ENCODE peak calls at places on chromosomes 12 and 14, in five cellular contexts. M is neural crest cell, O is A549, Q is Calu3, I is H9. C is an unnamed sample.

GRCh38 chr14:61145258-61145902 is 135.8 kb downstream of the TMEM30B start:
- DNase-seq in M (no peak), O (no peak), I (no peak), Q (no peak), C (no peak)

GRCh38 chr12:68530965-68531364 is 79.7 kb upstream of the RAP1B start:
- DNase-seq in I (no peak), M (no peak), O (peak), Q (no peak), C (no peak)

GRCh38 chr12:2347844-2348476 is 295.2 kb downstream of the CACNA1C start:
- DNase-seq in Q (no peak), I (no peak), O (no peak), M (no peak), C (no peak)

GRCh38 chr12:26704214-26704613 is 128.8 kb downstream of the ITPR2 start:
- DNase-seq in O (no peak), M (no peak), Q (no peak), I (no peak), C (no peak)

GRCh38 chr14:48323655-48324054 is 648.2 kb upstream of the MDGA2 start:
- DNase-seq in M (no peak), Q (no peak), I (no peak), O (no peak), C (no peak)

GRCh38 chr14:93263416-93263815 is 56.4 kb downstream of the UBR7 start:
- DNase-seq in I (no peak), O (no peak), Q (no peak), M (no peak), C (no peak)

GRCh38 chr12:96420255-96420930 is 20.2 kb upstream of the CDK17 start:
- DNase-seq in I (no peak), O (no peak), M (no peak), Q (no peak), C (no peak)

GRCh38 chr14:66003082-66003740 is 483.0 kb upstream of the CCDC196 start:
- DNase-seq in Q (no peak), M (no peak), O (no peak), I (no peak), C (no peak)

GRCh38 chr12:56657416-56658379 is 11.9 kb upstream of the ATP5F1B start:
- DNase-seq in Q (no peak), M (no peak), I (no peak), O (no peak), C (no peak)

GRCh38 chr12:111166779-111167540 is 201.9 kb downstream of the PHETA1 start:
- DNase-seq in M (no peak), O (no peak), I (no peak), Q (no peak), C (no peak)

GRCh38 chr12:57243521-57244305 is 7.3 kb downstream of the STAC3 start:
- DNase-seq in O (peak), M (peak), I (peak), Q (peak), C (peak)

GRCh38 chr12:94701711-94702110 is 51.4 kb upstream of the TMCC3 start:
- DNase-seq in I (no peak), O (no peak), M (no peak), Q (no peak), C (no peak)

GRCh38 chr12:110743571-110744093 is 941 bp upstream of the PPP1CC start:
- DNase-seq in O (peak), M (peak), I (peak), Q (peak), C (no peak)

GRCh38 chr14:103232338-103232808 is 101.7 kb upstream of the EIF5 start:
- DNase-seq in Q (peak), I (no peak), O (peak), M (no peak), C (no peak)

GRCh38 chr12:72010365-72010764 is 71.7 kb downstream of the TPH2 start:
- DNase-seq in M (no peak), I (no peak), O (no peak), Q (no peak), C (no peak)

GRCh38 chr14:73714656-73715081 is 485 bp upstream of the PNMA1 start:
- DNase-seq in O (no peak), I (no peak), Q (no peak), M (no peak), C (no peak)

GRCh38 chr12:108629156-108629555 is 4.5 kb downstream of the SELPLG start:
- DNase-seq in I (no peak), O (no peak), Q (no peak), M (no peak), C (no peak)

GRCh38 chr14:92570863-92571262 is 57.3 kb downstream of the RIN3 start:
- DNase-seq in O (no peak), M (no peak), Q (no peak), I (no peak), C (no peak)

GRCh38 chr12:62270384-62270783 is 10.2 kb downstream of the USP15 start:
- DNase-seq in M (no peak), Q (no peak), I (no peak), O (no peak), C (no peak)
- TF ChIP-seq CTCF in M (no peak), Q (no peak), I (no peak), O (no peak), C (no peak)

DNA sequence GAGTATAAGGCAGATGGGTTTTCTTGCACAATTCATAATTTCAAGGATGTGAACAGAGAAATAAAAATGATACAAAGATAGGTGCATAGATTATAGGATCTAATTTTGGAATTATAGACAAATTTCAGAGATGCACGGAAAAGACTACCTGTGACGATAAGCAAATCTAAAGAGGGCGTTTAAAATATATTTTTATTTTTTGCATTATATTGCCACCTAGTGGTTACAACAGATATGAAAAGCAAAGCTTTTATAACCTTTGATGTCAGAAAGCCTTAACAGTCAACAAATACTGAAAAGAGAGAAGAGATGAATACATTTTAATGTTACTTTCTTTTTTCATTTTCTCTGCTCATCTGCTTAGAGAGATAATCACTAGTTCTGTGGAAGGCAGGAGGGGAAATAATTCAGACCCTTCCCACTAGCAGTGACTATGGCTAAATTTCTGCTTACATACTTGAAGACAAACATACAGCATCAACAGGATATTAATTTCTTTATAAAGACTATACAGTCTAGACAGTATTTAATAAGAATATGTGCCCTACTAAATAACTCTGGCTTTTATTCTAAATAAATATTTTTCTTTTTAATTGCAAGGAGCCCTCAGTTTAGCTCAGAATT is 46.3 kb downstream of the NTS start:
- DNase-seq in O (peak), Q (no peak), I (no peak), M (no peak), C (no peak)
- TF ChIP-seq CTCF in O (peak), Q (peak), I (peak), M (peak), C (peak)

GRCh38 chr14:75976838-75977237 is 5.0 kb downstream of the TGFB3 start:
- DNase-seq in I (no peak), Q (no peak), O (no peak), M (no peak), C (no peak)
- TF ChIP-seq CTCF in I (no peak), Q (no peak), O (no peak), M (no peak), C (no peak)

DNA sequence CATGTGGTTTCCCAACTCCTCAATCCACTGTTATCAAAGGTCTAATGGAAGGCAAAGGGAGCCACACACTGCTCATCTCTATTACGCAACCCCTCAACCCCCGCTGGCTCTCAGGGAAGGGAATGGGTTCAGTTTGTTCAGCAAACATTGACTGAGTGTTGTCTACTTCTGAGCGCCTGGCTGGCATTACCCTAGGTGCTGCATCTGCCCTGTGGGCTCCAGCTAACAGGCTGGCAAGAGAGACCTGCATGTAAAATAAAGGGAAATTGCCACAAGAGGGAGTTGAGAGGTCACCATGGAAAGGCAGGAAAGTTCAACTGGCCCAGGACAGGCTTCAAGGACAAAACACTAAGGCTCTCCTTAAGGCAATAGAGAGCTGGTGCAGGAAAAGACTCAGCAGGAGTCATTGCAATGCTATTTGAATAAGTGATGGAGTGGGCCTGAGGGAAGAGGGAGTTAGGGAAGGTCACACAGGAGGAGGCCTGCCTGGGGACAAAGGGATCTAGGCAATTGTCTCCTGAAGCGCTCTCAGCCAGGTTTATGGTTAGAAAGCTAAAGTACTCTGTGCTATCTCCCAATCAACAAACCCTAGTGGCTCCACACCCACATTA is 5.5 kb upstream of the ZNF740 start:
- DNase-seq in O (peak), I (peak), M (no peak), Q (no peak), C (no peak)
- TF ChIP-seq CTCF in O (peak), I (peak), M (peak), Q (no peak), C (peak)

DNA sequence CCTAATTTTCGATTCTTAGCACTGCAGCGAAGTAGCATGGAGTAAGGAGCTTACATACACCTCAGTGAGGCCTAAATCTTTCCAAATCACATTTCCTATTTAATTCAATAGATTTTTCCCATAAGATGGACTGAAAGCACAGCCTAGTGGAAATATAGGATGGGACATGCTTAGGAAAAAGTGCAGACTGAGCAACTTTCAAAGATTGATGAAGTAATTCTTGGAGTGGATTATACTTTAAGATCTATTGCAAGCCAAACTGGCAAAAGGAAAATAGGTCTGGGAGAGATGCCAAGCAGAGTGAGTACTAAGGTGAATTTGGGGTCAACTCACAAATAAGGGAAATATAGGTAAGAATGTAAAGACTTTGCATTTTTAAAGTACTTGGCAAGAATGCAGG is 170.3 kb upstream of the FOXG1 start:
- DNase-seq in M (no peak), O (peak), I (no peak), Q (no peak), C (no peak)
- TF ChIP-seq CTCF in M (no peak), O (no peak), I (no peak), Q (no peak), C (no peak)

GRCh38 chr14:39419272-39419671 is 13.0 kb downstream of the FBXO33 start:
- DNase-seq in I (no peak), Q (no peak), O (peak), M (no peak), C (no peak)
- TF ChIP-seq CTCF in I (peak), Q (no peak), O (no peak), M (no peak), C (no peak)

GRCh38 chr12:43957732-43958131 is 121.9 kb downstream of the TMEM117 start:
- DNase-seq in O (peak), Q (peak), I (no peak), M (peak), C (peak)
- TF ChIP-seq CTCF in O (peak), Q (peak), I (peak), M (peak), C (no peak)

GRCh38 chr12:48865441-48866290 is at the start of gene RND1:
- DNase-seq in I (peak), Q (peak), O (peak), M (peak), C (peak)
- TF ChIP-seq CTCF in I (no peak), Q (no peak), O (no peak), M (peak), C (no peak)

GRCh38 chr14:76956253-76957090 is 72.0 kb downstream of the IRF2BPL start:
- DNase-seq in O (peak), M (peak), I (peak), Q (peak), C (peak)
- TF ChIP-seq CTCF in O (no peak), M (no peak), I (no peak), Q (no peak), C (no peak)

DNA sequence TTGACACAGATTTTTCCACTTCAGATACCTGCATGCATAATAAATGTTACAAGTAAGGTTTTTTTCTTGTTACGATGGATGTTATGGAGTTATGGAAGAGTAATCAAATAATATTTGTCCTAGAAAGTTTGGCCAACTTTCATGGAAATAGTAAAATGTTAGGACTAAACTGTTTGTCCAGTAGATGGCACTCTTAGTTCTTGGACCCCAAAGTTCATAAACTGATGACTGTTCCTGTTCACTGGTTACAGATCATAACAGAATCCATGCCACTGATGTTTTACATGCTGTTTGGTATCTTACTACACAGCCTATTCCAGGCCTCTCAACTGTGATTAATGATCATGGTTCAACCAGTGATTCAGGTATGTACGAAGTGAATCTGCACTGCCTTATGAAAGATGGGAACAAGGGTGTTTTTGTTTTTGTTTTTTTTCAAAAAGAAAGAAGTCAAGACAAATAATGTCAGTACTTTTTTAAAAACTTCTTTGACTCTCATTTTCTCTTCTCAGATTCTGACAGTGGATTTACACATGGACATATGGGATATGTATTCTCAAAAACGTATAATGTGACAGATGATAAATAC is 48.8 kb upstream of the SLCO1C1 start:
- DNase-seq in I (no peak), M (no peak), O (peak), Q (no peak), C (no peak)
- TF ChIP-seq CTCF in I (peak), M (peak), O (peak), Q (peak), C (peak)